ENCODE peak calls at places on chromosome 21, in eight cellular contexts. W is amniotic stem cell; B is HepG2; J is stimulated activated CD4-positive, alpha-beta T cell treated with anti-CD3 and anti-CD28 coated beads, Interleukin-12 subunit alpha, Interleukin-12 subunit beta, amount 100 ng/mL, for 24 hours; Y is effector CD4-positive, alpha-beta T cell; T is colonic mucosa; R is DMS79 treated with DMSO at 0.1 percent for 48 hours; S is Peyer's patch. U is an unnamed sample.

GRCh38 chr21:44818636-44819011 is 762 bp upstream of the SUMO3 start:
- DNase-seq in W (no peak), B (no peak), J (no peak), Y (no peak), T (peak; percentile 35), R (no peak), S (no peak), U (no peak)

GRCh38 chr21:18443085-18443484 is 39.5 kb upstream of the TMPRSS15 start:
- DNase-seq in W (no peak), B (no peak), J (no peak), Y (no peak), T (no peak), R (no peak), S (no peak), U (no peak)

GRCh38 chr21:46001821-46002681 is 20.5 kb downstream of the COL6A1 start:
- DNase-seq in W (no peak), B (no peak), J (no peak), Y (no peak), T (peak; percentile 17), R (no peak), S (peak; percentile 33), U (no peak)

GRCh38 chr21:26115899-26116298 is 54.7 kb downstream of the APP start:
- DNase-seq in W (no peak), B (no peak), J (no peak), Y (no peak), T (no peak), R (peak; percentile 44), S (no peak), U (no peak)

GRCh38 chr21:39866093-39866492 is 1.1 kb upstream of the PCP4 start:
- DNase-seq in W (no peak), B (no peak), J (no peak), Y (no peak), T (no peak), R (no peak), S (no peak), U (no peak)

GRCh38 chr21:34983680-34984086 is 65.4 kb downstream of the RUNX1 start:
- DNase-seq in W (no peak), B (no peak), J (peak; percentile 64), Y (no peak), T (no peak), R (no peak), S (no peak), U (no peak)

GRCh38 chr21:32249551-32250280 is 29.1 kb downstream of the MIS18A start:
- DNase-seq in W (no peak), B (no peak), J (no peak), Y (no peak), T (no peak), R (no peak), S (no peak), U (no peak)

GRCh38 chr21:30240661-30241060 is 24.8 kb upstream of the CLDN8 start:
- DNase-seq in W (no peak), B (no peak), J (no peak), Y (no peak), T (no peak), R (no peak), S (no peak), U (no peak)

GRCh38 chr21:46634966-46635323 is 529 bp upstream of the PRMT2 start:
- DNase-seq in W (peak; percentile 47), B (peak; percentile 70), J (peak; percentile 35), Y (no peak), T (peak; percentile 66), R (peak; percentile 75), S (no peak), U (peak; percentile 56)

GRCh38 chr21:18840239-18840638 is 436.7 kb upstream of the TMPRSS15 start:
- DNase-seq in W (no peak), B (no peak), J (no peak), Y (no peak), T (no peak), R (no peak), S (no peak), U (peak; percentile 13)

GRCh38 chr21:39048574-39048973 is 134.7 kb downstream of the PSMG1 start:
- DNase-seq in W (no peak), B (no peak), J (no peak), Y (no peak), T (no peak), R (no peak), S (no peak), U (no peak)

GRCh38 chr21:43361493-43362296 is 65.2 kb downstream of the SIK1 start:
- DNase-seq in W (no peak), B (no peak), J (peak; percentile 15), Y (peak; percentile 42), T (no peak), R (no peak), S (no peak), U (no peak)

GRCh38 chr21:26389971-26390641 is 183.0 kb downstream of the CYYR1 start:
- DNase-seq in W (peak; percentile 37), B (no peak), J (no peak), Y (no peak), T (no peak), R (no peak), S (no peak), U (no peak)

GRCh38 chr21:26834181-26834945 is 10.8 kb downstream of the ADAMTS1 start:
- DNase-seq in W (no peak), B (no peak), J (no peak), Y (no peak), T (no peak), R (no peak), S (no peak), U (no peak)

GRCh38 chr21:45873418-45873817 is 108.2 kb upstream of the COL6A1 start:
- DNase-seq in W (no peak), B (no peak), J (no peak), Y (no peak), T (no peak), R (no peak), S (no peak), U (no peak)

GRCh38 chr21:42741056-42741455 is 87.6 kb downstream of the PDE9A start:
- DNase-seq in W (no peak), B (no peak), J (no peak), Y (no peak), T (no peak), R (no peak), S (no peak), U (no peak)

GRCh38 chr21:42644223-42645208 is 8.9 kb upstream of the PDE9A start:
- DNase-seq in W (no peak), B (no peak), J (no peak), Y (no peak), T (no peak), R (no peak), S (peak; percentile 25), U (no peak)

GRCh38 chr21:25735895-25736597 is 1.3 kb downstream of the GABPA start:
- DNase-seq in W (no peak), B (peak; percentile 21), J (no peak), Y (no peak), T (no peak), R (peak; percentile 57), S (no peak), U (peak; percentile 25)

GRCh38 chr21:30434033-30434631 is 4.1 kb downstream of the KRTAP13-4 start:
- DNase-seq in W (no peak), B (no peak), J (peak; percentile 1), Y (no peak), T (peak; percentile 22), R (no peak), S (no peak), U (peak; percentile 3)

GRCh38 chr21:36697473-36698159 is 1.3 kb upstream of the SIM2 start:
- DNase-seq in W (no peak), B (no peak), J (no peak), Y (no peak), T (no peak), R (no peak), S (no peak), U (no peak)

GRCh38 chr21:34796518-34797201 is 127.9 kb downstream of the CLIC6 start:
- DNase-seq in W (no peak), B (peak; percentile 63), J (no peak), Y (no peak), T (peak; percentile 49), R (peak; percentile 6), S (no peak), U (no peak)

GRCh38 chr21:39694750-39695149 is 50.2 kb upstream of the IGSF5 start:
- DNase-seq in W (no peak), B (no peak), J (no peak), Y (no peak), T (no peak), R (no peak), S (no peak), U (no peak)

GRCh38 chr21:25995283-25995682 is 175.3 kb downstream of the APP start:
- DNase-seq in W (no peak), B (no peak), J (no peak), Y (no peak), T (no peak), R (peak; percentile 94), S (no peak), U (no peak)